ENCODE peak calls at places on chromosomes 12 and 14, in four cellular contexts. V is progenitor cell of endocrine pancreas, S is GM20000, O is neural crest cell. Z is an unnamed sample.

GRCh38 chr12:128969480-128970055 is 116.3 kb downstream of the GLT1D1 start:
- DNase-seq in V (peak), S (peak), O (peak), Z (no peak)

GRCh38 chr14:103703433-103704385 is 11.5 kb downstream of the XRCC3 start:
- DNase-seq in V (no peak), S (no peak), O (no peak), Z (no peak)

GRCh38 chr14:75132374-75133086 is 5.7 kb upstream of the NEK9 start:
- DNase-seq in V (peak), S (peak), O (peak), Z (no peak)

GRCh38 chr12:109888179-109889020 is 8.1 kb upstream of the GLTP start:
- DNase-seq in V (no peak), S (no peak), O (no peak), Z (peak)

GRCh38 chr14:69268223-69268622 is 8.3 kb downstream of the GALNT16 start:
- DNase-seq in V (no peak), S (no peak), O (no peak), Z (no peak)

GRCh38 chr14:73878436-73878835 is 8.2 kb upstream of the ZNF410 start:
- DNase-seq in V (no peak), S (no peak), O (no peak), Z (no peak)

GRCh38 chr12:69425417-69425816 is 44.8 kb upstream of the FRS2 start:
- DNase-seq in V (no peak), S (no peak), O (no peak), Z (no peak)

GRCh38 chr12:12381982-12382381 is 25.1 kb downstream of the BORCS5 start:
- DNase-seq in V (no peak), S (no peak), O (no peak), Z (no peak)

GRCh38 chr14:81584495-81584894 is 50.8 kb upstream of the SEL1L start:
- DNase-seq in V (no peak), S (no peak), O (no peak), Z (no peak)

GRCh38 chr12:114670257-114670955 is 13.6 kb downstream of the TBX3 start:
- DNase-seq in V (no peak), S (no peak), O (no peak), Z (no peak)

GRCh38 chr14:71551291-71551955 is 380.8 kb upstream of the RGS6 start:
- DNase-seq in V (no peak), S (no peak), O (no peak), Z (no peak)

GRCh38 chr12:57389033-57389432 is 41.8 kb downstream of the R3HDM2 start:
- DNase-seq in V (no peak), S (no peak), O (no peak), Z (no peak)

GRCh38 chr12:115338566-115339294 is 654.8 kb upstream of the TBX3 start:
- DNase-seq in V (no peak), S (no peak), O (no peak), Z (no peak)

GRCh38 chr12:109736552-109737108 is 23.0 kb downstream of the FAM222A start:
- DNase-seq in V (peak), S (no peak), O (peak), Z (peak)

GRCh38 chr12:42786400-42786799 is 196.9 kb upstream of the PRICKLE1 start:
- DNase-seq in V (no peak), S (no peak), O (no peak), Z (no peak)

GRCh38 chr12:110561471-110562201 is 21.5 kb downstream of the PPTC7 start:
- DNase-seq in V (no peak), S (no peak), O (no peak), Z (no peak)

GRCh38 chr12:114935658-114936057 is 251.7 kb upstream of the TBX3 start:
- DNase-seq in V (no peak), S (no peak), O (no peak), Z (no peak)

GRCh38 chr12:126704609-126705008 is 1562.4 kb upstream of the TMEM132C start:
- DNase-seq in V (no peak), S (no peak), O (no peak), Z (no peak)
- TF ChIP-seq CTCF in V (peak), S (no peak), O (peak), Z (no peak)

GRCh38 chr12:126930234-126930633 is 1336.7 kb upstream of the TMEM132C start:
- DNase-seq in V (no peak), S (no peak), O (no peak), Z (no peak)

GRCh38 chr12:126926023-126926600 is 1340.9 kb upstream of the TMEM132C start:
- DNase-seq in V (no peak), S (no peak), O (no peak), Z (no peak)
- TF ChIP-seq CTCF in V (no peak), S (no peak), O (no peak), Z (no peak)

GRCh38 chr14:49549881-49550280 is 36.3 kb downstream of the RPS29 start:
- DNase-seq in V (no peak), S (no peak), O (no peak), Z (no peak)

GRCh38 chr14:49551569-49551968 is 34.6 kb downstream of the RPS29 start:
- DNase-seq in V (no peak), S (no peak), O (no peak), Z (no peak)

GRCh38 chr14:49552630-49553029 is 33.5 kb downstream of the RPS29 start:
- DNase-seq in V (no peak), S (no peak), O (no peak), Z (no peak)

GRCh38 chr14:49549446-49549845 is 36.7 kb downstream of the RPS29 start:
- DNase-seq in V (no peak), S (no peak), O (no peak), Z (no peak)

DNA sequence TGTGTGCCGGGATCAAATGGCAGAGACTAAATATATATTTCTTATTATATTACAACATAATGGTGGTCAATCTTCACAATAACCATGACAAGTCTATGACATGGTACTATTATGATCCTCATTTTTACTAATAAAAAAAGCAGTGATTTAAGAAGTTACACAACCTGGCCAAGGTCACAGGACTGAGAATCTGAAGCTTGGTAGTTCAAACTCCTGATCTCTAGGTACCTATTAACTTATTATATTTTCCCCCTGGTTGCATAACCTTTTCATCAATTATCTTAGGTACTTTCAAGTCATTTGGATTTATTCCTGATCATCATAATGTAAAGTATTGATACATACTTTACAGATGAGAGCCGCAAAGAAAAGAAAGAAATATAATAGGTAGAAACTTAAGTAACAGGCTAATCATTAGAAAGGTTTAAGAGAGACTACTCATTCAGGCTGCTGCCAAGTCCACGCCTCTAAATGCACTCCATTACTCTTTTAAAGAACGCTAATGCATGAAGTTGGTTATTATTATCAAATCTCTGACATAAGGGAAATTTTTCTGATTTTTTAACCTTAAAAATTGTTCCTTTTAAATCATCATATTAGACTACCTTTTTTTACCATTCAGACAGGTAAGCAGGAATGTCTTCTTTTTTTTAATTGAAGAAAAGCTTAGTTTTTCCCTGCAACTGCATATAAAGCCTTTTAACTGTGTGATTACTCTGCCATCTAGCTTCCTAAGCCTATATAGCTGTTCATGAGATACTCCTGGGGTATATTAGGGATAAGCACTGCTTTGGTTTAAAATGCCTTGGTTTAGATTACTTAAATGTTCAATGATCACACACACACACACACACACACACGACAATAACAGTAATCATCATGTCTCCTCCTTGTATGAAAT is 35.6 kb downstream of the RPS29 start:
- DNase-seq in V (no peak), S (no peak), O (no peak), Z (no peak)
- TF ChIP-seq CTCF in V (peak), S (no peak), O (peak), Z (no peak)

DNA sequence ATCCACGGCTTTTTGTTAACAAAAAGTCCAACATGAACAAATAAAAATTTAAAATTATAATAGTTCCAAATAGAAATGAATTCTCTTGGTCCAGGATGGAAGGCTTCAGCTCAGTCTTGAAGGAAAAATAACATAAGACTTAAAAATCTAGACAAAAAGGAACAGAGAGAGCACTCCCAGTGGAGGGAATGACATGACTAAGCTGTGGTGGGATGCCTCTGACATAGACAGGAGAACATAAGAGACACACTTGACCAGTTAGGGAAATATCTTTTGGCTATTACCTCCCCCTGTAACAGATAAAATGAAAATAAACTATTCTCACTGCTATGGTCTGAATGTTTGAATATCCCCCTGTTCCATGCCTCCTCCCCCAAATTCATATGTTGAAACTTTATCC is 106.8 kb downstream of the BBS10 start:
- DNase-seq in V (no peak), S (no peak), O (no peak), Z (no peak)
- TF ChIP-seq CTCF in V (no peak), S (no peak), O (no peak), Z (no peak)

GRCh38 chr12:27236498-27236897 is 7.6 kb upstream of the STK38L start:
- DNase-seq in V (no peak), S (no peak), O (no peak), Z (peak)

GRCh38 chr12:27229367-27229766 is 14.7 kb upstream of the STK38L start:
- DNase-seq in V (no peak), S (no peak), O (no peak), Z (no peak)

GRCh38 chr12:27237790-27238771 is 6.0 kb upstream of the STK38L start:
- DNase-seq in V (no peak), S (no peak), O (no peak), Z (peak)

GRCh38 chr12:27233814-27234213 is 10.3 kb upstream of the STK38L start:
- DNase-seq in V (no peak), S (no peak), O (no peak), Z (no peak)
- TF ChIP-seq CTCF in V (peak), S (no peak), O (peak), Z (no peak)

DNA sequence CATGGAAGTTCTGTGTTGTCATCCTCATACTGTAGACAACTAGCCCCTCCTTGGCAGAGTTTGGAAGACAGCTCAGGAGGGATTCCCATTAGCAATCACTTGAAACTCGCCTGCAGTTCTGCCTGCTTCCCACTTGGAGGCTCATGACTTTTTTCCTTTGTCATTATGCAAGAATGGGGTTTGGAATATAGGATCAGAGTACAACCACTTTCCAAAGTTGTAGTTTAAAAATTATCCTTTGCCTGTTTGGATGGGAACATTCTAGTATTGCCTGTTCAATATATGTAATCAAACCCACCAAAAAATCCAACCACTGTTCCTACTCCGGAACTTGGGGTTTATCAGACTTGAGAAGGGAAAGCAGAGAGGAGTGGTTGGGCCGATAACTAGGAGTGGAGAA is 2.1 kb upstream of the GPD1 start:
- DNase-seq in V (no peak), S (no peak), O (no peak), Z (no peak)
- TF ChIP-seq CTCF in V (peak), S (no peak), O (peak), Z (no peak)

GRCh38 chr12:505221-505620 is 45.5 kb downstream of the B4GALNT3 start:
- DNase-seq in V (no peak), S (no peak), O (no peak), Z (no peak)

GRCh38 chr12:509494-509893 is 49.8 kb downstream of the B4GALNT3 start:
- DNase-seq in V (no peak), S (no peak), O (no peak), Z (no peak)

GRCh38 chr12:508145-508544 is 48.4 kb downstream of the B4GALNT3 start:
- DNase-seq in V (no peak), S (no peak), O (no peak), Z (no peak)

GRCh38 chr12:508795-509194 is 49.1 kb downstream of the B4GALNT3 start:
- DNase-seq in V (no peak), S (no peak), O (no peak), Z (no peak)

DNA sequence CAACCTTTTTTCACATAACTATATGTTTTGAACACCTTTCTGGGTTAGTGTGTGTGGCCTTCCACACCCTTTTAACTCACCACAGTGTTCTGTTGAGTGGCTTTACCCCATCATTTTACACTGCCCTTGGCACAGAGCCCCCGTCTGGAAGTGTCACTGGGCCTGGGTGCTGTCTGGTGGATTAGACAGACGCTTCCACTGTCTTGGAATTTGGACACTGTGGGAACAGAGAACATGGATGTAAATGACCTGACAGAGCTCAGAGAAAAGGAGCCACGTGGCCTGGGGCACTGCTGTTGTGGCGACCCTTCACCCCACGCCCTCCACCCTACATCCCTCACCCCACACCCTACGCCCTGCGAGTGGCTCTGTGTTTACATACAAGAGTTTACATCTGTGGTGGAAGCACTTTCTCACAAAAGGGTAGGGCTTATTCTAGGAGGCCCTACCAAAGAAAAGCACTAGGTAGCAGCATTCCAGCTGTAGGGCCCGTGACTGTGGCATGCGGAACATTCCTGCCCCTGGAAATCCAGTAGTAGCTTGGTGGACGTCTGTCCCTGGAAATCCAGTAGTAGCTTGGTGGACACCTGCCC is 47.6 kb downstream of the B4GALNT3 start:
- DNase-seq in V (no peak), S (no peak), O (no peak), Z (no peak)
- TF ChIP-seq CTCF in V (no peak), S (no peak), O (no peak), Z (no peak)

GRCh38 chr14:24690492-24690891 is 56.5 kb upstream of the GZMB start:
- DNase-seq in V (no peak), S (no peak), O (no peak), Z (no peak)
- TF ChIP-seq CTCF in V (no peak), S (no peak), O (no peak), Z (no peak)